ENCODE peak calls at places on chromosome 1, in ten cellular contexts. One of them, this sample, is unnamed.

GRCh38 chr1:168643152-168643551 is 66.7 kb downstream of the XCL1 start:
- DNase-seq in D721Med: no peak
- DNase-seq in NCI-H146: no peak
- DNase-seq in NCI-H460: no peak
- DNase-seq in adipocyte: no peak
- DNase-seq in breast epithelium: no peak
- DNase-seq in posterior cingulate gyrus: no peak
- DNase-seq in SHP77: no peak
- DNase-seq in fibroblast of mammary gland: peak; percentile 55
- DNase-seq in T-helper 2 cell: no peak
- DNase-seq in this sample: no peak

GRCh38 chr1:204139952-204140351 is 11.9 kb downstream of the ETNK2 start:
- DNase-seq in adipocyte: no peak
- DNase-seq in posterior cingulate gyrus: no peak
- DNase-seq in SHP77: no peak
- DNase-seq in T-helper 2 cell: no peak
- DNase-seq in NCI-H146: no peak
- DNase-seq in NCI-H460: no peak
- DNase-seq in breast epithelium: no peak
- DNase-seq in D721Med: no peak
- DNase-seq in fibroblast of mammary gland: no peak
- DNase-seq in this sample: no peak

GRCh38 chr1:157377216-157377821 is 175.0 kb downstream of the FCRL5 start:
- DNase-seq in D721Med: no peak
- DNase-seq in T-helper 2 cell: no peak
- DNase-seq in NCI-H460: peak; percentile 56
- DNase-seq in SHP77: peak; percentile 24
- DNase-seq in breast epithelium: no peak
- DNase-seq in fibroblast of mammary gland: peak; percentile 33
- DNase-seq in NCI-H146: peak; percentile 40
- DNase-seq in posterior cingulate gyrus: no peak
- DNase-seq in adipocyte: peak; percentile 53
- DNase-seq in this sample: peak; percentile 36

GRCh38 chr1:77889240-77889637 is 815 bp downstream of the NEXN start:
- DNase-seq in breast epithelium: no peak
- DNase-seq in T-helper 2 cell: no peak
- DNase-seq in D721Med: no peak
- DNase-seq in adipocyte: peak; percentile 84
- DNase-seq in fibroblast of mammary gland: peak; percentile 76
- DNase-seq in NCI-H460: peak; percentile 16
- DNase-seq in SHP77: peak; percentile 8
- DNase-seq in NCI-H146: peak; percentile 5
- DNase-seq in posterior cingulate gyrus: no peak
- DNase-seq in this sample: no peak

GRCh38 chr1:156668801-156669637 is 8.2 kb downstream of the NES start:
- DNase-seq in adipocyte: no peak
- DNase-seq in posterior cingulate gyrus: no peak
- DNase-seq in NCI-H460: no peak
- DNase-seq in fibroblast of mammary gland: no peak
- DNase-seq in SHP77: no peak
- DNase-seq in NCI-H146: no peak
- DNase-seq in D721Med: no peak
- DNase-seq in T-helper 2 cell: no peak
- DNase-seq in breast epithelium: no peak
- DNase-seq in this sample: no peak

GRCh38 chr1:47569681-47570470 is 132.0 kb downstream of the FOXD2 start:
- DNase-seq in fibroblast of mammary gland: peak; percentile 87
- DNase-seq in breast epithelium: peak; percentile 50
- DNase-seq in T-helper 2 cell: no peak
- DNase-seq in NCI-H146: no peak
- DNase-seq in D721Med: no peak
- DNase-seq in adipocyte: peak; percentile 88
- DNase-seq in posterior cingulate gyrus: no peak
- DNase-seq in NCI-H460: peak; percentile 73
- DNase-seq in SHP77: no peak
- DNase-seq in this sample: no peak

GRCh38 chr1:42035205-42035829 is 116.6 kb upstream of the HIVEP3 start:
- DNase-seq in D721Med: peak; percentile 39
- DNase-seq in T-helper 2 cell: peak; percentile 24
- DNase-seq in posterior cingulate gyrus: peak; percentile 52
- DNase-seq in NCI-H460: peak; percentile 21
- DNase-seq in SHP77: peak; percentile 21
- DNase-seq in NCI-H146: peak; percentile 57
- DNase-seq in breast epithelium: peak; percentile 40
- DNase-seq in adipocyte: peak; percentile 81
- DNase-seq in fibroblast of mammary gland: peak; percentile 8
- DNase-seq in this sample: peak; percentile 40

GRCh38 chr1:203632941-203633340 is 6.3 kb downstream of the ATP2B4 start:
- DNase-seq in NCI-H460: no peak
- DNase-seq in NCI-H146: no peak
- DNase-seq in T-helper 2 cell: no peak
- DNase-seq in fibroblast of mammary gland: no peak
- DNase-seq in adipocyte: no peak
- DNase-seq in breast epithelium: no peak
- DNase-seq in SHP77: no peak
- DNase-seq in D721Med: no peak
- DNase-seq in posterior cingulate gyrus: no peak
- DNase-seq in this sample: no peak

GRCh38 chr1:243912347-243912746 is 62.3 kb upstream of the AKT3 start:
- DNase-seq in posterior cingulate gyrus: no peak
- DNase-seq in fibroblast of mammary gland: no peak
- DNase-seq in breast epithelium: no peak
- DNase-seq in adipocyte: no peak
- DNase-seq in NCI-H146: no peak
- DNase-seq in NCI-H460: no peak
- DNase-seq in SHP77: no peak
- DNase-seq in T-helper 2 cell: no peak
- DNase-seq in D721Med: no peak
- DNase-seq in this sample: no peak

GRCh38 chr1:53316058-53316741 is 11.7 kb downstream of the LRP8 start:
- DNase-seq in posterior cingulate gyrus: no peak
- DNase-seq in fibroblast of mammary gland: no peak
- DNase-seq in breast epithelium: peak; percentile 41
- DNase-seq in NCI-H460: no peak
- DNase-seq in adipocyte: no peak
- DNase-seq in NCI-H146: no peak
- DNase-seq in SHP77: no peak
- DNase-seq in D721Med: no peak
- DNase-seq in T-helper 2 cell: no peak
- DNase-seq in this sample: no peak

GRCh38 chr1:19210772-19211549 is 895 bp upstream of the UBR4 start:
- DNase-seq in posterior cingulate gyrus: no peak
- DNase-seq in SHP77: no peak
- DNase-seq in T-helper 2 cell: no peak
- DNase-seq in adipocyte: peak; percentile 48
- DNase-seq in NCI-H146: no peak
- DNase-seq in fibroblast of mammary gland: peak; percentile 6
- DNase-seq in NCI-H460: no peak
- DNase-seq in D721Med: no peak
- DNase-seq in breast epithelium: no peak
- DNase-seq in this sample: peak; percentile 37

GRCh38 chr1:40315795-40316594 is 1.1 kb downstream of the COL9A2 start:
- DNase-seq in posterior cingulate gyrus: peak; percentile 21
- DNase-seq in NCI-H146: peak; percentile 31
- DNase-seq in adipocyte: no peak
- DNase-seq in NCI-H460: no peak
- DNase-seq in fibroblast of mammary gland: no peak
- DNase-seq in D721Med: peak; percentile 49
- DNase-seq in breast epithelium: no peak
- DNase-seq in SHP77: no peak
- DNase-seq in T-helper 2 cell: no peak
- DNase-seq in this sample: no peak

GRCh38 chr1:79711001-79711431 is 704.5 kb upstream of the ADGRL4 start:
- DNase-seq in SHP77: no peak
- DNase-seq in breast epithelium: no peak
- DNase-seq in NCI-H146: no peak
- DNase-seq in T-helper 2 cell: no peak
- DNase-seq in NCI-H460: no peak
- DNase-seq in adipocyte: peak; percentile 63
- DNase-seq in fibroblast of mammary gland: peak; percentile 53
- DNase-seq in D721Med: no peak
- DNase-seq in posterior cingulate gyrus: no peak
- DNase-seq in this sample: no peak

GRCh38 chr1:153842006-153842471 is 66.8 kb downstream of the SLC27A3 start:
- DNase-seq in NCI-H460: no peak
- DNase-seq in breast epithelium: no peak
- DNase-seq in SHP77: no peak
- DNase-seq in D721Med: no peak
- DNase-seq in fibroblast of mammary gland: peak; percentile 7
- DNase-seq in NCI-H146: no peak
- DNase-seq in adipocyte: no peak
- DNase-seq in posterior cingulate gyrus: no peak
- DNase-seq in T-helper 2 cell: no peak
- DNase-seq in this sample: no peak

GRCh38 chr1:158931055-158931737 is at the start of gene PYHIN1:
- DNase-seq in D721Med: no peak
- DNase-seq in SHP77: no peak
- DNase-seq in adipocyte: no peak
- DNase-seq in fibroblast of mammary gland: no peak
- DNase-seq in posterior cingulate gyrus: no peak
- DNase-seq in T-helper 2 cell: no peak
- DNase-seq in breast epithelium: no peak
- DNase-seq in NCI-H460: no peak
- DNase-seq in NCI-H146: no peak
- DNase-seq in this sample: peak; percentile 81

GRCh38 chr1:117573386-117574040 is 32.3 kb upstream of the TENT5C start:
- DNase-seq in fibroblast of mammary gland: peak; percentile 12
- DNase-seq in T-helper 2 cell: no peak
- DNase-seq in NCI-H460: no peak
- DNase-seq in NCI-H146: no peak
- DNase-seq in posterior cingulate gyrus: no peak
- DNase-seq in D721Med: no peak
- DNase-seq in SHP77: no peak
- DNase-seq in adipocyte: no peak
- DNase-seq in breast epithelium: no peak
- DNase-seq in this sample: no peak

GRCh38 chr1:24966121-24966723 is 36.1 kb upstream of the RUNX3 start:
- DNase-seq in NCI-H146: no peak
- DNase-seq in adipocyte: no peak
- DNase-seq in NCI-H460: no peak
- DNase-seq in breast epithelium: no peak
- DNase-seq in D721Med: no peak
- DNase-seq in fibroblast of mammary gland: no peak
- DNase-seq in posterior cingulate gyrus: no peak
- DNase-seq in T-helper 2 cell: no peak
- DNase-seq in SHP77: no peak
- DNase-seq in this sample: no peak

GRCh38 chr1:39395357-39395831 is 96.0 kb upstream of the BMP8A start:
- DNase-seq in fibroblast of mammary gland: peak; percentile 79
- DNase-seq in breast epithelium: no peak
- DNase-seq in posterior cingulate gyrus: no peak
- DNase-seq in NCI-H460: peak; percentile 36
- DNase-seq in T-helper 2 cell: no peak
- DNase-seq in SHP77: no peak
- DNase-seq in NCI-H146: no peak
- DNase-seq in D721Med: peak; percentile 59
- DNase-seq in adipocyte: peak; percentile 65
- DNase-seq in this sample: peak; percentile 29

GRCh38 chr1:216215169-216215568 is 208.1 kb downstream of the USH2A start:
- DNase-seq in adipocyte: peak; percentile 15
- DNase-seq in fibroblast of mammary gland: no peak
- DNase-seq in SHP77: no peak
- DNase-seq in NCI-H460: no peak
- DNase-seq in T-helper 2 cell: no peak
- DNase-seq in posterior cingulate gyrus: no peak
- DNase-seq in NCI-H146: no peak
- DNase-seq in D721Med: no peak
- DNase-seq in breast epithelium: no peak
- DNase-seq in this sample: no peak